ENCODE peak calls at places on chromosomes 3 and 15, in seven cellular contexts. E is brain microvascular endothelial cell, Z is upper lobe of left lung, Q is fibroblast of mammary gland, P is H9, U is GM06990, O is astrocyte of the cerebellum. C is an unnamed sample.
A peak's percentile ranks its signal among the peaks of the same experiment; 100 is the strongest.

GRCh38 chr3:27633224-27633545 is 88.9 kb downstream of the EOMES start:
- DNase-seq in E (no peak), Z (no peak), Q (peak; percentile 63), P (no peak), U (no peak), O (no peak), C (peak; percentile 2)

GRCh38 chr3:114466816-114467215 is 173.0 kb downstream of the TIGIT start:
- DNase-seq in E (no peak), Z (no peak), Q (no peak), P (no peak), U (no peak), O (no peak), C (no peak)

GRCh38 chr3:127998596-127998995 is 53.6 kb upstream of the SEC61A1 start:
- DNase-seq in E (no peak), Z (no peak), Q (no peak), P (no peak), U (no peak), O (no peak), C (no peak)

GRCh38 chr3:52280046-52280445 is 1.6 kb upstream of the WDR82 start:
- DNase-seq in E (no peak), Z (no peak), Q (peak; percentile 35), P (no peak), U (no peak), O (peak; percentile 19), C (no peak)

GRCh38 chr15:43749690-43750345 is 3.6 kb downstream of the PDIA3 start:
- DNase-seq in E (no peak), Z (no peak), Q (peak; percentile 29), P (no peak), U (peak; percentile 80), O (no peak), C (no peak)

GRCh38 chr3:182309120-182309519 is 484.2 kb upstream of the ATP11B start:
- DNase-seq in E (no peak), Z (no peak), Q (no peak), P (no peak), U (no peak), O (no peak), C (no peak)

GRCh38 chr15:79308874-79309273 is 2.0 kb upstream of the TMED3 start:
- DNase-seq in E (no peak), Z (no peak), Q (no peak), P (no peak), U (no peak), O (no peak), C (no peak)

GRCh38 chr3:11022115-11022514 is 29.6 kb downstream of the SLC6A1 start:
- DNase-seq in E (no peak), Z (no peak), Q (no peak), P (no peak), U (no peak), O (no peak), C (no peak)

GRCh38 chr3:173826901-173827609 is 429.5 kb downstream of the NLGN1 start:
- DNase-seq in E (peak; percentile 38), Z (no peak), Q (peak; percentile 46), P (no peak), U (no peak), O (peak; percentile 43), C (no peak)

GRCh38 chr3:178795349-178795748 is 259.1 kb downstream of the KCNMB2 start:
- DNase-seq in E (no peak), Z (no peak), Q (no peak), P (peak; percentile 37), U (no peak), O (no peak), C (peak; percentile 22)

GRCh38 chr3:149462051-149462450 is 12.4 kb upstream of the TM4SF4 start:
- DNase-seq in E (no peak), Z (no peak), Q (no peak), P (no peak), U (no peak), O (no peak), C (no peak)

GRCh38 chr15:66594344-66594743 is 28.5 kb upstream of the LCTL start:
- DNase-seq in E (no peak), Z (no peak), Q (no peak), P (no peak), U (no peak), O (no peak), C (no peak)
- TF ChIP-seq CTCF in E (peak; percentile 19), Z (no peak), Q (no peak), P (no peak), U (no peak), O (no peak), C (peak; percentile 3)

DNA sequence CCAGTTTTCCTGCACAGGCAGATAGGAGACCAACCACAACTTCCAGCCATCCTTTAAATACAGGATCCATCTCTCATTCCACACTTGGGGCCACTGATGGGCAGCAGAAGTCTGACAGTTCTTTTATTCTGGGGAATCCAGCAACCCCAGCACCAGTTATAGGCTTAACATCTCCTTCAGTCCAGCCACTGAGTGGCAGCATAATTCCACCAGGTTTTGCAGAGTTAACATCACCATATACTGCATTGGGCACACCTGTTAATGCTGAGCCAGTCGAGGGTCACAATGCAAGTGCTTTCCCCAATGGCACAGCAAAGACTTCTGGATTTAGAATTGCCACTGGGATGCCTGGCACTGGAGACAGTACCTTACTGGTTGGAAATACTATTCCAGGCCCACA is 2.9 kb downstream of the NPAP1 start:
- DNase-seq in E (no peak), Z (no peak), Q (no peak), P (no peak), U (no peak), O (no peak), C (no peak)
- TF ChIP-seq CTCF in E (no peak), Z (no peak), Q (no peak), P (peak; percentile 49), U (no peak), O (no peak), C (no peak)

GRCh38 chr3:150603090-150603887 is at the start of gene SELENOT:
- DNase-seq in E (peak; percentile 94), Z (peak; percentile 99), Q (peak; percentile 96), P (peak; percentile 96), U (peak; percentile 100), O (peak; percentile 92), C (peak; percentile 90)
- TF ChIP-seq CTCF in E (peak; percentile 47), Z (peak; percentile 83), Q (no peak), P (peak; percentile 48), U (peak; percentile 15), O (peak; percentile 40), C (peak; percentile 27)

DNA sequence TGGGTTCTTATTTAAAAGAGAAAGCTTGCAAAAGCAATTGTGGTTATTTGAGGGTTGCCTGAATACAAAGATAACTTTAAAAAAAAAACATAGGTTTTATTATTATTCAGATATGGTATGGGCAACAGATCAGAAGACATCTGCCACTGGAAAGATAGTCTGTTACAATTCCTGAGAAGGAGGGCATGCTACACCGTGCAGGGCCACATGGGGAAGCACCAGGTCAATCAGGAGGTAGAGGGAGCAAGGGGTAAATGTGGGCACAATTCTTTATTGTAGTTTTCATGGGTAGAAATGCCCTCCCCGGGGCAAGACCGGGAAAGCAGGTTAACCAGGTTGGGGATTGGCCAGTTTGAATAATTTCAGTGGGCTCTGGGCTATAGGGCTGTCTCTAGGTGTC is 46.5 kb downstream of the BBS4 start:
- DNase-seq in E (no peak), Z (no peak), Q (no peak), P (no peak), U (no peak), O (no peak), C (no peak)
- TF ChIP-seq CTCF in E (peak; percentile 31), Z (no peak), Q (no peak), P (peak; percentile 40), U (peak; percentile 21), O (peak; percentile 21), C (peak; percentile 16)

GRCh38 chr3:57184516-57184915 is 15.3 kb downstream of the HESX1 start:
- DNase-seq in E (no peak), Z (no peak), Q (peak; percentile 50), P (no peak), U (no peak), O (no peak), C (no peak)

GRCh38 chr3:57176045-57176444 is 10.9 kb upstream of the IL17RD start:
- DNase-seq in E (no peak), Z (no peak), Q (no peak), P (no peak), U (no peak), O (no peak), C (no peak)

GRCh38 chr3:57179580-57180410 is 14.6 kb upstream of the IL17RD start:
- DNase-seq in E (no peak), Z (no peak), Q (peak; percentile 45), P (no peak), U (no peak), O (no peak), C (no peak)
- TF ChIP-seq CTCF in E (peak; percentile 59), Z (no peak), Q (peak; percentile 49), P (peak; percentile 72), U (peak; percentile 48), O (peak; percentile 54), C (peak; percentile 67)

GRCh38 chr15:70503798-70504304 is 259.5 kb downstream of the UACA start:
- DNase-seq in E (no peak), Z (no peak), Q (no peak), P (no peak), U (peak; percentile 62), O (no peak), C (no peak)

GRCh38 chr15:70504305-70504951 is 258.9 kb downstream of the UACA start:
- DNase-seq in E (peak; percentile 56), Z (no peak), Q (peak; percentile 92), P (no peak), U (peak; percentile 73), O (no peak), C (no peak)

GRCh38 chr15:70505971-70506887 is 257.1 kb downstream of the UACA start:
- DNase-seq in E (no peak), Z (no peak), Q (no peak), P (peak; percentile 57), U (no peak), O (no peak), C (no peak)

GRCh38 chr15:70504988-70505387 is 258.4 kb downstream of the UACA start:
- DNase-seq in E (no peak), Z (peak; percentile 78), Q (no peak), P (no peak), U (no peak), O (no peak), C (no peak)

DNA sequence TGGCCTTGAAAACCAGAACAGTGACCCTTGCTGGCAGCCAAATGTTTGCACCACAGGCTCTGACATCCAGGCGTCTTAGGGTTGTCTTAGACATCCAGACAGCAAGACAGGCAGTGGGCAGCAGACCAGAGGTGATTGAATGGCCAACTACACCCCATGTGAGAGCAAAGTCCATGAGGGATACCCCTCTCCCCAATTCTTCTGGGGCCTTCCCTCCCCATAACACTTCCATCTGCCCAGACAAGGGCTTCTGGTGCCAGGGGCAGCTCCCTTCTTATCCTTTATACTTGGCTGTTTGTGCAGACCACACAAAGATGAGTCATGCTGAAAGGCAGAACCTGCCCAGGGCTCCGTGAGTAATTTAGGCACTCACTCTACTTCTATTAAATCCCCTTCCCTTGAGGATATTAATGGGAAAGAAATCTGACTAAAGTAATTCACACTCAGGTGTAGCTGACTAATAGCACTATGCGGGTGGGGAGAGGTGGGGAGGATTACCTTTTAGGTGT is 257.9 kb downstream of the UACA start:
- DNase-seq in E (peak; percentile 82), Z (no peak), Q (peak; percentile 88), P (no peak), U (peak; percentile 47), O (peak; percentile 83), C (peak; percentile 97)
- TF ChIP-seq CTCF in E (peak; percentile 11), Z (no peak), Q (no peak), P (no peak), U (no peak), O (no peak), C (peak; percentile 22)

DNA sequence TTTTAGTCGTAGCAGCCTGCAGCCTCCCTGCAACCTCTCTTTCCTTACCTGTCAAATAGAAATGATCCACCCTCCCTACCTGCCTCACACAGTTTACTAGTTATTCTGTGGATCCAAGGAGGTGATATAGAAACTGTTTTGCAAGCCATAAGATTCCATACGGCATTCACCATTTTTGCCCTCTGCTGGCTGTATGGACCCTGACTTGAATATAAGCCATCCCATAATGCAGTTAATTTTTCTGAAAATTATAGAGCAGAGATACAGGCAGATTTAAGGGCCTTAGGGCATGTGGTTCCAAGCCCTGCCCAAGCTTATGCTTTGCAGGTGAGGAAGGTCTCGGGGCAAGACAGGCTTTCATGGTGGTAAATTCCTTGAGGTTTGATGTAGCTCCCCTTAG is 63.7 kb downstream of the CPN2 start:
- DNase-seq in E (no peak), Z (no peak), Q (no peak), P (no peak), U (no peak), O (no peak), C (no peak)
- TF ChIP-seq CTCF in E (peak; percentile 32), Z (no peak), Q (no peak), P (no peak), U (no peak), O (no peak), C (peak; percentile 20)